ENCODE peak calls at places on chromosome 7, in four cellular contexts. A, M, J and U are unnamed samples.

GRCh38 chr7:34430456-34430855 is 227.6 kb upstream of the NPSR1 start:
- DNase-seq in A (no peak), M (peak), J (no peak), U (peak)

GRCh38 chr7:48077438-48077837 is 11.6 kb upstream of the UPP1 start:
- DNase-seq in A (no peak), M (peak), J (no peak), U (no peak)

GRCh38 chr7:120959929-120960484 is 9.4 kb downstream of the ING3 start:
- DNase-seq in A (no peak), M (no peak), J (no peak), U (no peak)

GRCh38 chr7:151142686-151143040 is 24.8 kb downstream of the GBX1 start:
- DNase-seq in A (no peak), M (no peak), J (peak), U (peak)

GRCh38 chr7:12524794-12525386 is 45.6 kb upstream of the SCIN start:
- DNase-seq in A (no peak), M (peak), J (peak), U (peak)

GRCh38 chr7:78164459-78164858 is 365.9 kb downstream of the PHTF2 start:
- DNase-seq in A (no peak), M (no peak), J (no peak), U (no peak)

GRCh38 chr7:13920053-13920697 is 69.3 kb downstream of the ETV1 start:
- DNase-seq in A (peak), M (peak), J (peak), U (peak)

GRCh38 chr7:151051108-151051507 is 2.8 kb downstream of the ASIC3 start:
- DNase-seq in A (peak), M (peak), J (peak), U (peak)

GRCh38 chr7:137936509-137937201 is 65.2 kb downstream of the CREB3L2 start:
- DNase-seq in A (no peak), M (no peak), J (peak), U (peak)

GRCh38 chr7:33757050-33757449 is 148.3 kb upstream of the BMPER start:
- DNase-seq in A (no peak), M (no peak), J (no peak), U (no peak)

GRCh38 chr7:87083865-87084519 is 24.5 kb upstream of the ELAPOR2 start:
- DNase-seq in A (no peak), M (no peak), J (no peak), U (no peak)

GRCh38 chr7:21504021-21504420 is 38.8 kb upstream of the DNAH11 start:
- DNase-seq in A (no peak), M (peak), J (no peak), U (no peak)

GRCh38 chr7:75872073-75872782 is 6.6 kb upstream of the RHBDD2 start:
- DNase-seq in A (no peak), M (no peak), J (no peak), U (no peak)

GRCh38 chr7:68309806-68310205 is 1288.5 kb upstream of the AUTS2 start:
- DNase-seq in A (no peak), M (peak), J (no peak), U (no peak)

GRCh38 chr7:42976371-42976770 is 44.2 kb downstream of the MRPL32 start:
- DNase-seq in A (no peak), M (no peak), J (no peak), U (no peak)

GRCh38 chr7:8391353-8392062 is 41.9 kb upstream of the NXPH1 start:
- DNase-seq in A (no peak), M (peak), J (no peak), U (no peak)

GRCh38 chr7:75914169-75914654 is 743 bp upstream of the POR start:
- DNase-seq in A (no peak), M (no peak), J (no peak), U (peak)

GRCh38 chr7:96657347-96658010 is 52.2 kb downstream of the SEM1 start:
- DNase-seq in A (no peak), M (peak), J (peak), U (peak)

GRCh38 chr7:22052221-22052639 is 106.5 kb upstream of the CDCA7L start:
- DNase-seq in A (no peak), M (no peak), J (peak), U (peak)

GRCh38 chr7:141027043-141027442 is 12.3 kb upstream of the MRPS33 start:
- DNase-seq in A (no peak), M (peak), J (no peak), U (no peak)

GRCh38 chr7:73830618-73830871 is 251 bp upstream of the CLDN4 start:
- DNase-seq in A (no peak), M (no peak), J (no peak), U (no peak)

GRCh38 chr7:55100172-55100961 is 81.5 kb downstream of the EGFR start:
- DNase-seq in A (peak), M (no peak), J (peak), U (no peak)

GRCh38 chr7:87475359-87476178 is at the start of gene ABCB4:
- DNase-seq in A (peak), M (no peak), J (peak), U (peak)

GRCh38 chr7:151840088-151840910 is 36.6 kb downstream of the PRKAG2 start:
- DNase-seq in A (no peak), M (no peak), J (no peak), U (no peak)

GRCh38 chr7:5692112-5692844 is 89.2 kb downstream of the RNF216 start:
- DNase-seq in A (peak), M (no peak), J (peak), U (no peak)

GRCh38 chr7:110043514-110043913 is 1047.4 kb upstream of the LRRN3 start:
- DNase-seq in A (no peak), M (no peak), J (no peak), U (no peak)

GRCh38 chr7:41956276-41956675 is 253.4 kb upstream of the INHBA start:
- DNase-seq in A (no peak), M (no peak), J (no peak), U (no peak)

GRCh38 chr7:88254721-88255120 is 34.9 kb upstream of the SRI start:
- DNase-seq in A (no peak), M (no peak), J (no peak), U (no peak)

GRCh38 chr7:70607281-70607680 is 524.7 kb upstream of the GALNT17 start:
- DNase-seq in A (no peak), M (no peak), J (no peak), U (no peak)

GRCh38 chr7:92598310-92598981 is 8.3 kb upstream of the FAM133B start:
- DNase-seq in A (no peak), M (no peak), J (no peak), U (no peak)

GRCh38 chr7:73831656-73832579 is 1.1 kb downstream of the CLDN4 start:
- DNase-seq in A (no peak), M (peak), J (peak), U (peak)

GRCh38 chr7:99789441-99790070 is 5.6 kb upstream of the CYP3A4 start:
- DNase-seq in A (no peak), M (no peak), J (no peak), U (no peak)